ENCODE peak calls at places on chromosome 12, in ten cellular contexts. J, N, E, R, F, O, D, M, C and S are unnamed samples.
A peak's percentile ranks its signal among the peaks of the same experiment; 100 is the strongest.

GRCh38 chr12:29782285-29782820 is 1.4 kb downstream of the TMTC1 start:
- DNase-seq in F (no peak), N (no peak), O (no peak), R (no peak), M (no peak), C (no peak), J (peak; percentile 14), D (no peak), E (peak; percentile 84), S (peak; percentile 17)

GRCh38 chr12:95943231-95943842 is at the start of gene AMDHD1:
- DNase-seq in D (peak; percentile 21), C (peak; percentile 50), F (peak; percentile 60), N (peak; percentile 7), O (peak; percentile 68), R (peak; percentile 34), E (no peak), J (peak; percentile 48), M (peak; percentile 47), S (peak; percentile 43)

GRCh38 chr12:31491819-31492598 is 98.9 kb downstream of the DENND5B start:
- DNase-seq in J (peak; percentile 65), C (no peak), D (no peak), R (no peak), O (peak; percentile 97), N (no peak), F (no peak), E (peak; percentile 39), M (no peak), S (no peak)

GRCh38 chr12:102631274-102631673 is 150.9 kb upstream of the IGF1 start:
- DNase-seq in C (no peak), J (no peak), R (no peak), M (no peak), N (no peak), E (peak; percentile 59), F (no peak), O (peak; percentile 86), D (no peak), S (no peak)

GRCh38 chr12:219891-220352 is 6.0 kb upstream of the SLC6A12 start:
- DNase-seq in C (peak; percentile 74), E (no peak), F (peak; percentile 46), J (peak; percentile 88), D (no peak), R (peak; percentile 25), N (peak; percentile 9), O (peak; percentile 78), M (peak; percentile 82), S (no peak)

GRCh38 chr12:65517656-65518210 is 239.2 kb downstream of the MSRB3 start:
- DNase-seq in N (no peak), E (no peak), M (no peak), D (no peak), O (no peak), F (no peak), C (no peak), J (no peak), R (no peak), S (no peak)

GRCh38 chr12:129096184-129096583 is 242.9 kb downstream of the GLT1D1 start:
- DNase-seq in R (no peak), C (no peak), D (no peak), F (no peak), J (no peak), M (no peak), O (no peak), E (no peak), N (no peak), S (no peak)

GRCh38 chr12:62637679-62638078 is 171.1 kb downstream of the MON2 start:
- DNase-seq in J (no peak), N (no peak), E (no peak), F (no peak), R (no peak), M (no peak), C (no peak), O (no peak), D (no peak), S (no peak)

GRCh38 chr12:124115496-124115895 is 142.5 kb downstream of the ZNF664 start:
- DNase-seq in D (no peak), J (no peak), C (no peak), O (no peak), R (no peak), N (no peak), M (no peak), F (no peak), E (no peak), S (no peak)

GRCh38 chr12:132163041-132163910 is 19.0 kb downstream of the NOC4L start:
- DNase-seq in E (no peak), N (no peak), J (peak; percentile 31), F (no peak), R (no peak), C (no peak), D (no peak), M (no peak), O (no peak), S (no peak)

GRCh38 chr12:6767592-6768384 is 1.6 kb downstream of the PTMS start:
- DNase-seq in O (peak; percentile 47), F (no peak), N (no peak), M (no peak), D (no peak), R (no peak), C (no peak), E (no peak), J (no peak), S (no peak)

GRCh38 chr12:50749459-50749882 is 14.4 kb upstream of the ATF1 start:
- DNase-seq in O (no peak), C (no peak), J (no peak), N (no peak), R (no peak), E (no peak), D (no peak), M (no peak), F (no peak), S (no peak)

GRCh38 chr12:122862872-122863701 is 27.8 kb downstream of the HIP1R start:
- DNase-seq in M (no peak), J (no peak), D (no peak), N (no peak), F (no peak), C (no peak), R (no peak), E (no peak), O (no peak), S (no peak)

GRCh38 chr12:80325167-80325959 is 118.7 kb upstream of the PTPRQ start:
- DNase-seq in F (no peak), C (no peak), O (no peak), M (no peak), N (no peak), R (no peak), J (no peak), D (no peak), E (no peak), S (no peak)

GRCh38 chr12:104243551-104243950 is 28.0 kb downstream of the TXNRD1 start:
- DNase-seq in D (no peak), M (no peak), E (no peak), R (no peak), N (no peak), O (no peak), F (no peak), J (no peak), C (no peak), S (no peak)

GRCh38 chr12:1915082-1915968 is 3.1 kb downstream of the CACNA2D4 start:
- DNase-seq in E (no peak), J (no peak), O (no peak), R (peak; percentile 13), F (no peak), C (peak; percentile 69), N (no peak), M (peak; percentile 40), D (no peak), S (peak; percentile 12)

GRCh38 chr12:7107181-7108041 is 1.6 kb downstream of the C1RL start:
- DNase-seq in E (no peak), N (no peak), J (no peak), M (no peak), C (peak; percentile 25), O (no peak), R (no peak), F (no peak), D (no peak), S (no peak)

GRCh38 chr12:26630546-26631027 is 202.4 kb downstream of the ITPR2 start:
- DNase-seq in N (no peak), D (no peak), E (peak; percentile 60), R (no peak), M (no peak), F (no peak), O (peak; percentile 89), J (peak; percentile 36), C (no peak), S (no peak)

GRCh38 chr12:113933201-113933786 is 32.8 kb downstream of the RBM19 start:
- DNase-seq in M (no peak), F (no peak), O (no peak), N (no peak), E (no peak), R (no peak), D (no peak), J (no peak), C (no peak), S (no peak)